ENCODE peak calls at places on chromosome 11, in eight cellular contexts. One of them, this sample, is unnamed.

GRCh38 chr11:45563801-45564200 is 101.6 kb downstream of the CHST1 start:
- DNase-seq in anterior cingulate cortex: no peak
- DNase-seq in NCI-H446 treated with DMSO at 0.1 percent for 48 hours: no peak
- DNase-seq in mucosa of descending colon: no peak
- DNase-seq in activated CD4-positive, alpha-beta T cell treated with anti-CD3 and anti-CD28 coated beads, Interleukin-2, amount 50 U/mL, for 1 hour: no peak
- DNase-seq in T-cell: no peak
- DNase-seq in NAMALWA: no peak
- DNase-seq in stimulated activated CD4-positive, alpha-beta T cell treated with anti-CD3 and anti-CD28 coated beads, TNF-alpha, amount 100 ng/mL, for 1 hour: no peak
- DNase-seq in this sample: no peak

GRCh38 chr11:102603091-102603490 is 22.0 kb downstream of the MMP20 start:
- DNase-seq in anterior cingulate cortex: peak
- DNase-seq in NCI-H446 treated with DMSO at 0.1 percent for 48 hours: no peak
- DNase-seq in mucosa of descending colon: no peak
- DNase-seq in activated CD4-positive, alpha-beta T cell treated with anti-CD3 and anti-CD28 coated beads, Interleukin-2, amount 50 U/mL, for 1 hour: no peak
- DNase-seq in T-cell: no peak
- DNase-seq in NAMALWA: no peak
- DNase-seq in stimulated activated CD4-positive, alpha-beta T cell treated with anti-CD3 and anti-CD28 coated beads, TNF-alpha, amount 100 ng/mL, for 1 hour: no peak
- DNase-seq in this sample: no peak

GRCh38 chr11:69778373-69778772 is 3.2 kb upstream of the FGF4 start:
- DNase-seq in anterior cingulate cortex: no peak
- DNase-seq in NCI-H446 treated with DMSO at 0.1 percent for 48 hours: no peak
- DNase-seq in mucosa of descending colon: no peak
- DNase-seq in activated CD4-positive, alpha-beta T cell treated with anti-CD3 and anti-CD28 coated beads, Interleukin-2, amount 50 U/mL, for 1 hour: no peak
- DNase-seq in T-cell: no peak
- DNase-seq in NAMALWA: no peak
- DNase-seq in stimulated activated CD4-positive, alpha-beta T cell treated with anti-CD3 and anti-CD28 coated beads, TNF-alpha, amount 100 ng/mL, for 1 hour: no peak
- DNase-seq in this sample: no peak

GRCh38 chr11:67213251-67213650 is 53.0 kb upstream of the GRK2 start:
- DNase-seq in anterior cingulate cortex: no peak
- DNase-seq in NCI-H446 treated with DMSO at 0.1 percent for 48 hours: no peak
- DNase-seq in mucosa of descending colon: no peak
- DNase-seq in activated CD4-positive, alpha-beta T cell treated with anti-CD3 and anti-CD28 coated beads, Interleukin-2, amount 50 U/mL, for 1 hour: no peak
- DNase-seq in T-cell: peak
- DNase-seq in NAMALWA: peak
- DNase-seq in stimulated activated CD4-positive, alpha-beta T cell treated with anti-CD3 and anti-CD28 coated beads, TNF-alpha, amount 100 ng/mL, for 1 hour: no peak
- DNase-seq in this sample: no peak

GRCh38 chr11:1830500-1831223 is 4.1 kb upstream of the SYT8 start:
- DNase-seq in anterior cingulate cortex: no peak
- DNase-seq in NCI-H446 treated with DMSO at 0.1 percent for 48 hours: no peak
- DNase-seq in mucosa of descending colon: peak
- DNase-seq in activated CD4-positive, alpha-beta T cell treated with anti-CD3 and anti-CD28 coated beads, Interleukin-2, amount 50 U/mL, for 1 hour: no peak
- DNase-seq in T-cell: no peak
- DNase-seq in NAMALWA: peak
- DNase-seq in stimulated activated CD4-positive, alpha-beta T cell treated with anti-CD3 and anti-CD28 coated beads, TNF-alpha, amount 100 ng/mL, for 1 hour: no peak
- DNase-seq in this sample: peak

GRCh38 chr11:57152134-57152533 is 29.6 kb upstream of the LRRC55 start:
- DNase-seq in anterior cingulate cortex: no peak
- DNase-seq in NCI-H446 treated with DMSO at 0.1 percent for 48 hours: no peak
- DNase-seq in mucosa of descending colon: no peak
- DNase-seq in activated CD4-positive, alpha-beta T cell treated with anti-CD3 and anti-CD28 coated beads, Interleukin-2, amount 50 U/mL, for 1 hour: no peak
- DNase-seq in T-cell: no peak
- DNase-seq in NAMALWA: no peak
- DNase-seq in stimulated activated CD4-positive, alpha-beta T cell treated with anti-CD3 and anti-CD28 coated beads, TNF-alpha, amount 100 ng/mL, for 1 hour: no peak
- DNase-seq in this sample: no peak

GRCh38 chr11:44848963-44849350 is 101.7 kb downstream of the TP53I11 start:
- DNase-seq in anterior cingulate cortex: no peak
- DNase-seq in NCI-H446 treated with DMSO at 0.1 percent for 48 hours: no peak
- DNase-seq in mucosa of descending colon: no peak
- DNase-seq in activated CD4-positive, alpha-beta T cell treated with anti-CD3 and anti-CD28 coated beads, Interleukin-2, amount 50 U/mL, for 1 hour: no peak
- DNase-seq in T-cell: no peak
- DNase-seq in NAMALWA: no peak
- DNase-seq in stimulated activated CD4-positive, alpha-beta T cell treated with anti-CD3 and anti-CD28 coated beads, TNF-alpha, amount 100 ng/mL, for 1 hour: no peak
- DNase-seq in this sample: no peak

GRCh38 chr11:66413167-66413566 is 7.7 kb upstream of the NPAS4 start:
- DNase-seq in anterior cingulate cortex: no peak
- DNase-seq in NCI-H446 treated with DMSO at 0.1 percent for 48 hours: no peak
- DNase-seq in mucosa of descending colon: no peak
- DNase-seq in activated CD4-positive, alpha-beta T cell treated with anti-CD3 and anti-CD28 coated beads, Interleukin-2, amount 50 U/mL, for 1 hour: no peak
- DNase-seq in T-cell: no peak
- DNase-seq in NAMALWA: no peak
- DNase-seq in stimulated activated CD4-positive, alpha-beta T cell treated with anti-CD3 and anti-CD28 coated beads, TNF-alpha, amount 100 ng/mL, for 1 hour: no peak
- DNase-seq in this sample: no peak

GRCh38 chr11:117039897-117040296 is 58.3 kb downstream of the SIK3 start:
- DNase-seq in anterior cingulate cortex: no peak
- DNase-seq in NCI-H446 treated with DMSO at 0.1 percent for 48 hours: no peak
- DNase-seq in mucosa of descending colon: no peak
- DNase-seq in activated CD4-positive, alpha-beta T cell treated with anti-CD3 and anti-CD28 coated beads, Interleukin-2, amount 50 U/mL, for 1 hour: no peak
- DNase-seq in T-cell: no peak
- DNase-seq in NAMALWA: peak
- DNase-seq in stimulated activated CD4-positive, alpha-beta T cell treated with anti-CD3 and anti-CD28 coated beads, TNF-alpha, amount 100 ng/mL, for 1 hour: no peak
- DNase-seq in this sample: no peak

GRCh38 chr11:44988981-44989635 is 38.4 kb upstream of the TP53I11 start:
- DNase-seq in anterior cingulate cortex: no peak
- DNase-seq in NCI-H446 treated with DMSO at 0.1 percent for 48 hours: no peak
- DNase-seq in mucosa of descending colon: no peak
- DNase-seq in activated CD4-positive, alpha-beta T cell treated with anti-CD3 and anti-CD28 coated beads, Interleukin-2, amount 50 U/mL, for 1 hour: no peak
- DNase-seq in T-cell: no peak
- DNase-seq in NAMALWA: no peak
- DNase-seq in stimulated activated CD4-positive, alpha-beta T cell treated with anti-CD3 and anti-CD28 coated beads, TNF-alpha, amount 100 ng/mL, for 1 hour: no peak
- DNase-seq in this sample: no peak

This sample was measured in colonic mucosa.